ENCODE peak calls at places on chromosomes 12 and 14, in four cellular contexts. X is RWPE1, S is kidney tubule cell, U is Panc1. I is an unnamed sample.

GRCh38 chr12:130872179-130873096 is 572 bp downstream of the RAN start:
- DNase-seq in U (no peak), X (peak), S (peak), I (no peak)

GRCh38 chr14:65000868-65001600 is 14.3 kb downstream of the FNTB start:
- DNase-seq in S (no peak), U (no peak), X (no peak), I (no peak)

GRCh38 chr12:26643532-26644315 is 189.3 kb downstream of the ITPR2 start:
- DNase-seq in U (no peak), X (no peak), S (no peak), I (no peak)

GRCh38 chr14:30273564-30273880 is 285.4 kb upstream of the G2E3 start:
- DNase-seq in U (no peak), S (no peak), X (no peak), I (no peak)

GRCh38 chr12:49929581-49929980 is 21.0 kb upstream of the AQP2 start:
- DNase-seq in X (no peak), U (no peak), S (no peak), I (no peak)

GRCh38 chr12:119602695-119603094 is 9.1 kb downstream of the TMEM233 start:
- DNase-seq in X (no peak), S (no peak), U (no peak), I (no peak)

GRCh38 chr14:102819176-102819628 is 42.0 kb downstream of the TRAF3 start:
- DNase-seq in U (no peak), X (peak), S (peak), I (no peak)

GRCh38 chr12:109758406-109759075 is 44.9 kb downstream of the FAM222A start:
- DNase-seq in U (no peak), S (no peak), X (no peak), I (no peak)

GRCh38 chr12:104220931-104221330 is 5.4 kb downstream of the TXNRD1 start:
- DNase-seq in X (no peak), S (no peak), U (no peak), I (no peak)

GRCh38 chr14:72532686-72533454 is 361.0 kb downstream of the DPF3 start:
- DNase-seq in U (no peak), S (no peak), X (no peak), I (no peak)

GRCh38 chr12:65823481-65824313 is 586 bp upstream of the HMGA2 start:
- DNase-seq in X (peak), U (peak), S (peak), I (peak)

GRCh38 chr12:109910969-109911348 is 10.9 kb downstream of the TCHP start:
- DNase-seq in X (peak), U (no peak), S (peak), I (peak)

GRCh38 chr14:21852061-21852664 is 178.5 kb upstream of the OR4E1 start:
- DNase-seq in X (peak), U (peak), S (peak), I (peak)

GRCh38 chr12:12889701-12890100 is 1.7 kb upstream of the GPRC5A start:
- DNase-seq in U (no peak), S (no peak), X (no peak), I (no peak)

GRCh38 chr14:74973003-74973614 is 17.7 kb upstream of the PGF start:
- DNase-seq in U (no peak), X (no peak), S (peak), I (no peak)

GRCh38 chr14:69617796-69618195 is 6.4 kb downstream of the SUSD6 start:
- DNase-seq in U (no peak), S (no peak), X (no peak), I (no peak)

GRCh38 chr14:84554136-84554535 is 975.8 kb upstream of the FLRT2 start:
- DNase-seq in U (no peak), S (no peak), X (no peak), I (no peak)

GRCh38 chr14:77145975-77146740 is 4.6 kb upstream of the ZDHHC22 start:
- DNase-seq in U (no peak), X (no peak), S (no peak), I (no peak)

I was measured in HCT116.